ENCODE peak calls at places on chromosomes 11 and 22, in eight cellular contexts. F, M, N, R, C, Q, O and B are unnamed samples.

GRCh38 chr11:113884361-113884836 is 9.0 kb upstream of the USP28 start:
- DNase-seq in C (no peak), N (peak), F (peak), R (peak), O (no peak), M (no peak), Q (no peak), B (peak)

GRCh38 chr11:109752212-109752825 is 330.3 kb downstream of the C11orf87 start:
- DNase-seq in M (no peak), Q (no peak), O (no peak), R (no peak), C (no peak), N (no peak), F (no peak), B (no peak)

GRCh38 chr11:121889931-121890330 is 226.1 kb downstream of the BLID start:
- DNase-seq in Q (peak), C (no peak), O (no peak), M (no peak), F (no peak), R (peak), N (peak), B (peak)

GRCh38 chr11:121983901-121984300 is 132.1 kb downstream of the BLID start:
- DNase-seq in M (no peak), O (no peak), R (no peak), C (no peak), Q (no peak), N (no peak), F (no peak), B (no peak)

GRCh38 chr11:115580927-115581680 is 76.9 kb upstream of the CADM1 start:
- DNase-seq in R (no peak), N (peak), M (peak), F (peak), C (no peak), Q (no peak), O (peak), B (no peak)

GRCh38 chr11:74541466-74541865 is 47.9 kb upstream of the LIPT2 start:
- DNase-seq in N (no peak), R (no peak), F (no peak), O (no peak), Q (no peak), C (no peak), M (no peak), B (no peak)

GRCh38 chr11:63999349-64000025 is 13.2 kb downstream of the OTUB1 start:
- DNase-seq in C (peak), Q (peak), F (peak), M (peak), O (peak), R (peak), N (peak), B (no peak)

GRCh38 chr11:113163291-113164030 is 150.9 kb upstream of the TTC12 start:
- DNase-seq in N (peak), C (no peak), O (no peak), F (no peak), Q (no peak), R (peak), M (no peak), B (no peak)

GRCh38 chr22:49087163-49087562 is 740.5 kb downstream of the BRD1 start:
- DNase-seq in F (no peak), M (no peak), Q (no peak), N (no peak), R (no peak), O (no peak), C (no peak), B (no peak)

GRCh38 chr22:20062766-20063083 is 17.3 kb upstream of the DGCR8 start:
- DNase-seq in N (peak), R (peak), O (no peak), Q (peak), C (no peak), M (no peak), F (peak), B (peak)

GRCh38 chr11:29989181-29989580 is 27.6 kb downstream of the KCNA4 start:
- DNase-seq in O (no peak), C (no peak), R (no peak), N (no peak), M (no peak), Q (no peak), F (no peak), B (no peak)

GRCh38 chr22:19597399-19597735 is 73.2 kb upstream of the CLDN5 start:
- DNase-seq in M (no peak), N (no peak), Q (no peak), O (no peak), R (no peak), C (no peak), F (no peak), B (no peak)

GRCh38 chr11:2713721-2714462 is 14.1 kb upstream of the KCNQ1OT1 start:
- DNase-seq in M (no peak), Q (no peak), N (no peak), O (no peak), R (no peak), C (no peak), F (no peak), B (no peak)

GRCh38 chr22:31748490-31748889 is 1.4 kb downstream of the PRR14L start:
- DNase-seq in N (peak), Q (no peak), R (peak), O (no peak), C (peak), F (no peak), M (no peak), B (no peak)

GRCh38 chr11:117188620-117189081 is 10.1 kb downstream of the SIDT2 start:
- DNase-seq in C (no peak), O (no peak), F (no peak), Q (no peak), N (no peak), M (peak), R (no peak), B (no peak)

GRCh38 chr11:31387379-31387778 is 17.7 kb downstream of the DNAJC24 start:
- DNase-seq in C (no peak), R (peak), M (no peak), O (no peak), Q (no peak), N (peak), F (no peak), B (no peak)

GRCh38 chr11:113279591-113279990 is 34.8 kb upstream of the TTC12 start:
- DNase-seq in O (no peak), R (no peak), N (no peak), M (no peak), F (no peak), Q (no peak), C (no peak), B (no peak)

GRCh38 chr11:133253570-133253969 is 278.7 kb downstream of the OPCML start:
- DNase-seq in O (no peak), R (no peak), N (no peak), F (no peak), Q (no peak), M (no peak), C (no peak), B (no peak)

GRCh38 chr22:41157083-41157482 is 48.0 kb upstream of the L3MBTL2 start:
- DNase-seq in F (no peak), M (no peak), R (no peak), C (no peak), O (no peak), N (no peak), Q (no peak), B (no peak)

GRCh38 chr11:61671527-61671926 is 8.7 kb upstream of the DAGLA start:
- DNase-seq in M (no peak), N (no peak), F (peak), Q (no peak), C (peak), R (no peak), O (no peak), B (no peak)

GRCh38 chr22:38766076-38766777 is 10.4 kb upstream of the SUN2 start:
- DNase-seq in M (no peak), Q (peak), C (peak), O (peak), R (peak), N (peak), F (peak), B (peak)

GRCh38 chr11:94800394-94800793 is 32.2 kb downstream of the AMOTL1 start:
- DNase-seq in F (no peak), R (no peak), M (peak), N (no peak), O (no peak), C (no peak), Q (no peak), B (no peak)

GRCh38 chr11:36431429-36432092 is 78.5 kb downstream of the TRAF6 start:
- DNase-seq in R (peak), O (no peak), F (peak), M (peak), N (peak), C (no peak), Q (peak), B (peak)

GRCh38 chr22:38262051-38262795 is 10.6 kb downstream of the TMEM184B start:
- DNase-seq in N (peak), C (peak), R (peak), M (peak), O (no peak), Q (no peak), F (peak), B (peak)

GRCh38 chr11:4071828-4072421 is 22.7 kb upstream of the RRM1 start:
- DNase-seq in O (no peak), C (no peak), F (no peak), Q (no peak), N (no peak), M (no peak), R (no peak), B (no peak)

GRCh38 chr11:46237248-46238077 is 40.0 kb upstream of the CREB3L1 start:
- DNase-seq in O (peak), N (peak), M (peak), R (peak), C (peak), F (peak), Q (peak), B (peak)

GRCh38 chr22:20771918-20772625 is 1.8 kb upstream of the SERPIND1 start:
- DNase-seq in R (no peak), C (peak), O (peak), F (no peak), N (no peak), M (no peak), Q (no peak), B (no peak)

GRCh38 chr11:46903846-46904245 is 14.5 kb downstream of the LRP4 start:
- DNase-seq in F (no peak), O (no peak), C (no peak), R (peak), M (peak), N (no peak), Q (no peak), B (no peak)

GRCh38 chr22:19393704-19394103 is 37.8 kb downstream of the HIRA start:
- DNase-seq in C (no peak), O (no peak), Q (no peak), N (no peak), M (no peak), R (no peak), F (no peak), B (no peak)

GRCh38 chr11:15947681-15948648 is 408.4 kb downstream of the SOX6 start:
- DNase-seq in M (no peak), O (no peak), F (no peak), Q (no peak), R (no peak), C (no peak), N (no peak), B (no peak)

GRCh38 chr11:66866007-66866406 is 9.1 kb downstream of the LRFN4 start:
- DNase-seq in M (no peak), O (no peak), C (no peak), Q (no peak), R (no peak), F (no peak), N (no peak), B (no peak)

GRCh38 chr11:66868726-66869291 is 11.9 kb downstream of the LRFN4 start:
- DNase-seq in M (peak), N (no peak), C (peak), R (no peak), O (no peak), F (peak), Q (peak), B (peak)

GRCh38 chr11:66868082-66868725 is 11.3 kb downstream of the LRFN4 start:
- DNase-seq in O (no peak), N (no peak), R (no peak), Q (no peak), F (no peak), M (no peak), C (no peak), B (no peak)

GRCh38 chr11:66866420-66867010 is 9.7 kb downstream of the LRFN4 start:
- DNase-seq in R (peak), N (no peak), C (no peak), Q (no peak), M (no peak), O (no peak), F (no peak), B (no peak)

DNA sequence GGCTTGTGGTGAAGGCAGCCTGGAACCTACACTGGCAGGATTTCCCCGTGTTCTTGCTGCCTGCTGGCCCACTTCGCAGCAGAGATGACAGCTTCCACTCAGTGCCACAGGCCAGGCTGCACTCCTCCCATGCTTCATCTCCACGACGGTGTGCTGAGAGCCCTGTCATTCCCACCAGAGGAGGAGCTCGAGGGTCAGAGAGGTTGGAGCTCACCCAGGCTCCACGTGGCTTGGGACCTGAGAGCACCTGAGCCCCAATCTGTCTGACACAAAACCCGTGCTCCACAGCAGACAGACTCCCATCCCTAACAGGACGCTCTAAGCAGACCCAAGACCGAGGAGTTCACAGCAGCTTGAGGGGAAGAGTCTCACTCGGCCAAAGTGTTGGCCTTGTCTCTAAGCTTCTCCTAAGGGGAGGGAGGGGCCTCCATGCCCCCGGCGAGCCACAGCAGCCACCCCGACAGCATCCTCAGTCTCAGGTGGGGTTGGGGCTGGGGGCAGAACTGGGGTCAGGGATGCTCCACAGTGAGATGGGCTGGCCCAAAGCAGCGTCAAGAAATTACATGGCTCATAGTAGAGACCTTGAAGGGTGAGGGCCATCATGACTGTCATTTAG is 10.7 kb downstream of the LRFN4 start:
- DNase-seq in N (no peak), M (no peak), F (peak), O (no peak), C (no peak), R (no peak), Q (no peak), B (no peak)
- TF ChIP-seq CTCF in N (no peak), M (no peak), F (peak), O (no peak), C (no peak), R (peak), Q (no peak), B (no peak)

DNA sequence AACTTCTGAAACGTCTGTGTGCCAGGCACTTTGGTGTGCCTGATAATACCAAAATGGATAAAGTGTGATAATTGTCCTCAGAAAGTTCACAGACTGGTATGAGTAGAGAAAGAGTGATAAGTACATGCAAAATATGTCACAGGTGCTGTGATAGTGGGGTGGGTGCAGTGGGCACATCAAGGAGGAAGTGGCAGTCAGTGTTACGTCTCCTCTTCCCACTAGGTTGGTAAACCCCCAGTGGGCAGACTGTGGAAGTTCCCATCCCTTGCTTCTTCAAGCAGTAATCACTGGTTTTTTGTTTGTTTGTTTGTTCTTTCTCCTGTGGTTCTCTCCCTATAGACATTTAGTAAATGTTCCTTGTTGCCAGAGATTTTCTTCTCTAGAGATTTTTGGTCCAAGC is 5.4 kb downstream of the RNF121 start:
- DNase-seq in M (no peak), N (no peak), Q (no peak), O (no peak), R (no peak), C (no peak), F (no peak), B (no peak)
- TF ChIP-seq CTCF in M (no peak), N (no peak), Q (no peak), O (no peak), R (no peak), C (no peak), F (no peak), B (no peak)

GRCh38 chr11:11078344-11078743 is 220.5 kb upstream of the ZBED5 start:
- DNase-seq in Q (no peak), M (no peak), R (peak), C (no peak), O (no peak), F (no peak), N (peak), B (peak)
- TF ChIP-seq CTCF in Q (no peak), M (no peak), R (peak), C (no peak), O (no peak), F (no peak), N (no peak), B (no peak)

GRCh38 chr11:60130496-60130895 is 42.0 kb downstream of the MS4A2 start:
- DNase-seq in F (peak), M (no peak), N (peak), R (peak), Q (peak), O (peak), C (peak), B (peak)
- TF ChIP-seq CTCF in F (peak), M (peak), N (no peak), R (peak), Q (peak), O (peak), C (peak), B (peak)

DNA sequence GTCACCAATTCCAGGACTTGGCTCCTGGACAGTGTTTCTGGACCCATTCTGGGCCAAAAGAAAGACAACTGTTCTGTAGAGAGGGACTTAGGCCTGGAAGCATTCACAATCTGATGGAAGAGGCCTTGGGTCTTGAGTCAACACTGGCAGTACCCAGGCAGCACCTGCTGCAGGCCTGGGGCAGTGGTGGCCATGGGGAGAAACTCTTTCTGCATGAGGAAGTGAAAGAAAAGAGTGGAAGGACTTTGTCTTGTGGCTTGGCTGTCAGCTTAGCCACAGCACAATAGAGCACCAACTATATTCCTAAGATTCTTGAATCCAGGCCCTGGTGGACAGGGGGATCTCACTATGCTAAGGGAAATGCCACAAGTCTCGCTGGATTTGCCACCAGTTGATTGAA is 70.6 kb downstream of the CTSC start:
- DNase-seq in R (no peak), Q (no peak), C (no peak), N (no peak), F (no peak), M (no peak), O (no peak), B (no peak)
- TF ChIP-seq CTCF in R (no peak), Q (no peak), C (no peak), N (no peak), F (no peak), M (no peak), O (no peak), B (no peak)

DNA sequence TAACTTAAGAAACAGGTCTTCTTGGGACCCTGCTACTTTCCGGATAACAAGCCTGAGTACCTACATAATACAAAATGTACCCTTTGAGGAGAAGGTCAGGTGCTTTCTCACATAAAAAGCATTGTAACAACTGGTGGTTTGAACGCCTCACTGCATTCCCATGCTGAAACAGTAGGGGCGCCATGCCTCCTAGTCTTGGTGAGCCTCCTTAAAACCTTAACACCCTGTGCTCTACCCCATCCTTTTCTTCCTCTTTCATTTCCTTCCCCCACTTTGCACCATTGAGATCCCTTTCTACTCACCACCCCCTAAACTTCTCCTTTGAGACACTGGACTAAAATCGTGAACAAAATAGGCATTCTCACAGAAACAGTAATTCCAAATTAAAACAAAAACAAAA is 729.3 kb downstream of the NTM start:
- DNase-seq in C (peak), Q (no peak), O (peak), M (no peak), R (no peak), F (peak), N (no peak), B (no peak)
- TF ChIP-seq CTCF in C (peak), Q (no peak), O (peak), M (peak), R (peak), F (no peak), N (peak), B (no peak)

GRCh38 chr11:66344550-66345315 is at the start of gene BRMS1:
- DNase-seq in R (peak), C (peak), O (peak), Q (peak), M (peak), F (peak), N (peak), B (peak)
- TF ChIP-seq CTCF in R (peak), C (no peak), O (peak), Q (peak), M (no peak), F (peak), N (peak), B (no peak)

DNA sequence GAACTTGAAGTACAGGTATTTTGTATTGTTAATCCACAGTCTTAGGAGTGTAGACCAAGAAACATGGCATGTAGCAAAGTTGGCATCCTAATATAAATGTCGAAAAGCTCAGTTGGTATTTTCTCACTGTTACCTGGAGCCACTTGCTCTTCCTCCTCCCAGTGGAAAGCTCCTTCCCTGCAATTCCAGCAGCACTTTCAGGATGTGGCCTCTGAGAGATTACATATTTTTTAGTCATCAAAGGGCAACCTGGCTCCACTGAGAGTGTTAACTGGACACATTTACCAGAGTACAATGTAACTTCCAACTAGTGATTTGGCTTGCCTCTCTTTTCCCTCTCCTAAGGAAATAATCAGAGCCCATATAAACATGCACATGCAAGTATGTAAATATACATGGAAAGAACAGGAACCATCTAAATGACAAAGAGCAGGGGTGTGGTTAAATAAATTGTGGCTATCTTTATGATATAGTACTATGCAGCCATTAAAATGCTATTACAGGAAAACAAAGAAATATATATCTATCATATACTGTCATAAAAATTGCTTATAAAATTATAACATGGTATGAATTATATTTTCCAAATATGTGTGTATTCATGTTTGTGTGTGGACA is 14.2 kb upstream of the EED start:
- DNase-seq in Q (peak), R (no peak), N (no peak), F (no peak), M (no peak), C (no peak), O (no peak), B (peak)
- TF ChIP-seq CTCF in Q (no peak), R (no peak), N (peak), F (no peak), M (no peak), C (no peak), O (no peak), B (no peak)

DNA sequence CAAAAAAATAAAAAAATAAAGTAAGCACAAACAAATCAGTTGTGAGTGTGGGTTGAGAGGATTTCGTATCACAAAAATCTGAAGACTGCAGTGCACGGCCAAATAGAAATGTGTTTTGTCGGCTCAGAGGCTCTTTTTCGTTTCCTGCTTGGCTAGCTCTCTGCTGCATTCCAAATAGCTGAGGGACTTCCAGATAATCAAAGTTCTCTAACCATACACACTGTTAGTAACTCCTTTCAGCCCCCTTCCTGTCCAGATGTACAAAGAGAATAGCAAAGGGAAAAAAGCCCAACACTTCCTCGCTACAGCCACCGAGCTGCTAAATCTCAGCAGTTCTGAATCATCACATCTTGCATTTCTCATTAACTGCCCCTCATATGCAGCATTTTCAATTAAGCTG is 203.2 kb downstream of the TENM4 start:
- DNase-seq in F (no peak), C (no peak), R (peak), N (peak), O (no peak), M (no peak), Q (no peak), B (no peak)
- TF ChIP-seq CTCF in F (no peak), C (no peak), R (no peak), N (no peak), O (no peak), M (no peak), Q (no peak), B (no peak)